ENCODE peak calls at places on chromosome 19, in seven cellular contexts. V, I, J, C, Q, S and A are unnamed samples.

GRCh38 chr19:50458396-50459066 is 17.8 kb upstream of the EMC10 start:
- DNase-seq in C (no peak), V (no peak), S (no peak), I (no peak), J (no peak), Q (peak), A (no peak)

GRCh38 chr19:46488551-46488950 is 7.1 kb downstream of the PNMA8B start:
- DNase-seq in V (no peak), Q (no peak), J (no peak), I (no peak), S (no peak), C (no peak), A (no peak)

GRCh38 chr19:42919757-42920079 is 2.0 kb upstream of the PSG6 start:
- DNase-seq in S (no peak), Q (no peak), V (no peak), C (no peak), J (no peak), I (no peak), A (no peak)

GRCh38 chr19:22052644-22053013 is 345 bp downstream of the ZNF257 start:
- DNase-seq in Q (peak), S (peak), V (no peak), J (peak), C (no peak), I (no peak), A (peak)

GRCh38 chr19:51810228-51810627 is 15.3 kb downstream of the FPR3 start:
- DNase-seq in Q (no peak), C (no peak), V (no peak), I (no peak), S (no peak), J (no peak), A (no peak)

GRCh38 chr19:41327499-41328156 is 17.7 kb downstream of the CCDC97 start:
- DNase-seq in Q (peak), C (peak), S (peak), J (peak), I (peak), V (peak), A (peak)

GRCh38 chr19:58123354-58123753 is 25.3 kb upstream of the ZSCAN18 start:
- DNase-seq in V (no peak), S (no peak), Q (no peak), C (no peak), J (peak), I (no peak), A (no peak)

GRCh38 chr19:2015611-2015950 is at the start of gene BTBD2:
- DNase-seq in Q (peak), I (no peak), V (no peak), J (peak), S (no peak), C (no peak), A (peak)

GRCh38 chr19:42965204-42965603 is 28.2 kb upstream of the PSG7 start:
- DNase-seq in Q (no peak), C (no peak), J (peak), V (peak), I (no peak), S (no peak), A (no peak)

GRCh38 chr19:7917292-7918061 is 2.7 kb upstream of the SNAPC2 start:
- DNase-seq in V (no peak), I (peak), J (peak), S (peak), Q (peak), C (peak), A (peak)

GRCh38 chr19:10517361-10517759 is at the start of gene S1PR5:
- DNase-seq in V (peak), I (no peak), J (no peak), S (no peak), C (no peak), Q (no peak), A (no peak)

GRCh38 chr19:51016798-51017683 is 2.5 kb downstream of the KLK10 start:
- DNase-seq in C (no peak), J (peak), Q (peak), V (peak), S (peak), I (peak), A (peak)